ENCODE peak calls at places on chromosomes 6 and 20, in five cellular contexts. E, Z, G, I and V are unnamed samples. For H3K4me1, the result is how much of the 10 kb centered on the place peaks cover.

GRCh38 chr6:139653136-139653535 is 278.7 kb upstream of the CITED2 start:
- DNase-seq in G (no peak), I (no peak), Z (no peak), E (no peak), V (no peak)

GRCh38 chr20:46709459-46710148 is at the start of gene SLC2A10:
- DNase-seq in G (peak), Z (no peak), E (no peak), I (peak), V (no peak)

GRCh38 chr6:43856005-43856765 is 86.2 kb downstream of the VEGFA start:
- DNase-seq in I (peak), Z (peak), E (no peak), G (no peak), V (no peak)

GRCh38 chr6:119037264-119037663 is 41.2 kb downstream of the FAM184A start:
- DNase-seq in I (no peak), Z (no peak), G (no peak), E (no peak), V (no peak)

GRCh38 chr6:127494240-127494767 is 24.8 kb downstream of the MTCL3 start:
- DNase-seq in E (no peak), Z (no peak), G (no peak), I (no peak), V (no peak)

GRCh38 chr6:119902681-119903080 is 553.1 kb upstream of the MAN1A1 start:
- DNase-seq in I (no peak), E (no peak), Z (no peak), G (no peak), V (no peak)

GRCh38 chr6:133289733-133290306 is 48.7 kb downstream of the EYA4 start:
- DNase-seq in G (no peak), I (no peak), Z (no peak), E (no peak), V (no peak)

GRCh38 chr6:125230674-125231073 is 71.1 kb downstream of the HDDC2 start:
- DNase-seq in E (no peak), G (no peak), Z (no peak), I (no peak), V (no peak)

GRCh38 chr6:154865291-154865690 is 129.8 kb upstream of the TIAM2 start:
- DNase-seq in I (no peak), E (no peak), Z (no peak), G (no peak), V (no peak)

GRCh38 chr6:107264357-107264831 is 149.1 kb upstream of the BEND3 start:
- DNase-seq in Z (peak), I (no peak), G (no peak), E (peak), V (no peak)

GRCh38 chr20:18734525-18735189 is 78.9 kb upstream of the SCP2D1 start:
- DNase-seq in E (no peak), G (no peak), I (no peak), Z (peak), V (no peak)

GRCh38 chr6:127186889-127187288 is 68.4 kb downstream of the RSPO3 start:
- DNase-seq in E (peak), I (peak), Z (peak), G (no peak), V (peak)

GRCh38 chr20:46985241-46985640 is 90.6 kb downstream of the EYA2 start:
- DNase-seq in G (no peak), E (no peak), Z (peak), I (no peak), V (no peak)

GRCh38 chr20:62387219-62387913 is 463 bp downstream of the RPS21 start:
- DNase-seq in I (no peak), G (no peak), Z (no peak), E (no peak), V (no peak)

GRCh38 chr6:110620065-110620464 is 143.7 kb upstream of the SLC22A16 start:
- DNase-seq in G (no peak), I (no peak), Z (no peak), E (no peak), V (no peak)

GRCh38 chr6:83169511-83169910 is 23.6 kb downstream of the PGM3 start:
- DNase-seq in Z (no peak), G (no peak), I (no peak), E (peak), V (no peak)

GRCh38 chr6:133964052-133964451 is 11.0 kb downstream of the TBPL1 start:
- DNase-seq in E (no peak), G (no peak), I (no peak), Z (no peak), V (no peak)

GRCh38 chr6:21953831-21954801 is 342.7 kb downstream of the PRL start:
- DNase-seq in E (no peak), I (no peak), Z (no peak), G (no peak), V (no peak)
- H3K27ac ChIP-seq in E (no peak), I (peak), Z (peak), G (peak), V (peak)

GRCh38 chr6:151544453-151544852 is 50.6 kb downstream of the CCDC170 start:
- DNase-seq in G (no peak), I (no peak), Z (no peak), E (no peak), V (no peak)

GRCh38 chr6:151548201-151548600 is 54.4 kb downstream of the CCDC170 start:
- DNase-seq in I (no peak), E (no peak), Z (no peak), G (no peak), V (no peak)

GRCh38 chr6:151550618-151551017 is 56.8 kb downstream of the CCDC170 start:
- DNase-seq in Z (no peak), I (no peak), E (no peak), G (no peak), V (no peak)

GRCh38 chr6:151549790-151550189 is 56.0 kb downstream of the CCDC170 start:
- DNase-seq in I (no peak), Z (no peak), E (no peak), G (no peak), V (no peak)

GRCh38 chr6:151546941-151547659 is 53.3 kb downstream of the CCDC170 start:
- DNase-seq in Z (peak), G (no peak), E (no peak), I (no peak), V (no peak)
- TF ChIP-seq CTCF in Z (peak), G (no peak), E (peak), I (no peak), V (no peak)

DNA sequence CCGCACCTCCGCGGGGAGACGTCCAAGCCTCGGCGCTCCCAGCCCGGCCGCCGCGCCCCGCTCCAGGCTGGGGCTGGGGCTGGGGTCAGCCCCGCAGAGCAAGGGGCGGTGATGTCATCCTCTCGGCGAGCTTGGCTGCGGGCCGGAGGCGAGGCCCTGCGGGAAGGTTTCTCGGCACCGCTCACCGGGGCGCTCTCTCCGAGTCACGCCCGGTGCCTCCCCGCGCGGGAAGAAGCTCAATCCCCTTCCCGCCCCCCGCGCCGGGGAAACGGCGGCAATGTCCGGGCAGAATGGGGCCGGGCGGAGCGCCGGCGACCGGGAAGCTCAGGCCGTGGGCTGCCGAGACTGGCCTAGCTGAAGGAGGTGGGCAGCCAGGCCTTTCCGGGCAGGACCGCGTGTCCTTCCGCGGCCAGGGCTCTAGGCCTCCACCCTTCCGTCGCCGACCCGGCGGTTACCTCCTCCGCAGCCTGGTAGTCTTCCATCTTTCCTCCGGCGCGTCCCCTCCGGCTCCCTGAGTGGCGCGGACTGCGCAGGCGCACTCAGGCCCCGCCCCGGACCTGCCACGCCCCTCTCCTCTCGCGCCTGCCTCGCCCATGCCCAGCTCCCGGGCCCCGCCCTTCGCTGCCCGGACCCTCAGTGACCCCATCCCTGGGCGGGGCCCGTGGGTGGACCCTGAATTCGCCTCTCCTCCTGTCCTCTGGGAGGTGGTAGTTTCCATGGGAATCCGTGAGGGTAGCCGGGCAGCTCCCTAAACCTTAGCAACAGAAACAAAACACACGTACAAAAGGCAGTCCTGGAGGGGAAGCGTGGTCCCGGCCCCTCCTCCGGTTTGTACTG is at the start of gene DYNLT1:
- DNase-seq in G (peak), I (peak), E (peak), Z (peak), V (peak)
- H3K4me1 ChIP-seq in G (under half), I (half or more), E (under half), Z (under half), V (under half)

GRCh38 chr20:50130346-50130703 is 17.4 kb upstream of the UBE2V1 start:
- DNase-seq in G (no peak), E (no peak), Z (no peak), I (no peak), V (no peak)

GRCh38 chr20:50133474-50134217 is 19.9 kb downstream of the PEDS1 start:
- DNase-seq in E (no peak), Z (no peak), I (no peak), G (no peak), V (no peak)

GRCh38 chr20:50130995-50131394 is 18.0 kb upstream of the UBE2V1 start:
- DNase-seq in I (no peak), G (peak), Z (no peak), E (no peak), V (peak)

GRCh38 chr20:50129662-50130345 is 16.9 kb upstream of the UBE2V1 start:
- DNase-seq in G (no peak), E (no peak), Z (peak), I (no peak), V (no peak)

GRCh38 chr20:50133041-50133440 is 20.1 kb upstream of the UBE2V1 start:
- DNase-seq in Z (no peak), G (no peak), I (no peak), E (no peak), V (no peak)
- H3K27ac ChIP-seq in Z (peak), G (peak), I (no peak), E (no peak), V (no peak)

GRCh38 chr6:53682654-53683053 is 17.1 kb upstream of the KLHL31 start:
- DNase-seq in Z (no peak), E (no peak), I (no peak), G (no peak), V (no peak)

GRCh38 chr6:53680489-53680888 is 14.9 kb upstream of the KLHL31 start:
- DNase-seq in G (no peak), Z (no peak), I (no peak), E (no peak), V (no peak)

DNA sequence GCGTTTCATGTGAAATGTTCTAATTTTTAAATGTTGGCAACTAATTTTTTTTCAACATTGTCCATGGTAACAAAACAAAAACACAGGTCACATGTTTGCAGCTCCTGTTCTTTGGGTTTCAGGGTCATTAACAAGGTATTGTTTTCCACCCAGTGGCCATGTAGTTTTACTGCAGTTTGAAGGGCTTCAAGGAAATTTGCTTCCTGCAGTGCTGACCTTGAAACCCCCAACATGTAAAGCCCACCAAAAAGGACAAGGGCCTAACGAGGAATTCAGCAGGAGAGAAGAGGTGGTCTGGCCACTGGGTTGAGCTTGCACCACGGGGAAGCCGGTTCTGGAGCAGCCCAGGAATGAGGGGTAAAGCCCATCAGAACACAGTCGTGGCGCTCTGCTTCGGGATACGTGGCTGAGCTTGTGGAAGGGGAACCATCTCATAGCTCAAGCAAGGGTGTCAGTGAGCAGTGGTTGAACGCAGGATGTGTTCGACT is 13.9 kb upstream of the KLHL31 start:
- DNase-seq in I (no peak), E (peak), G (no peak), Z (peak), V (no peak)
- TF ChIP-seq CTCF in I (peak), E (peak), G (peak), Z (peak), V (no peak)

GRCh38 chr6:137711929-137712328 is 155.1 kb upstream of the TNFAIP3 start:
- DNase-seq in G (no peak), Z (no peak), I (no peak), E (no peak), V (no peak)
- H3K4me1 ChIP-seq in G (under half), Z (under half), I (under half), E (under half), V (under half)

GRCh38 chr20:31605902-31606677 is 1.0 kb downstream of the ID1 start:
- DNase-seq in I (peak), E (no peak), G (peak), Z (no peak), V (no peak)

GRCh38 chr20:31606678-31606927 is 1.5 kb downstream of the ID1 start:
- DNase-seq in G (no peak), Z (no peak), I (no peak), E (no peak), V (no peak)

GRCh38 chr20:31608256-31608980 is 3.3 kb downstream of the ID1 start:
- DNase-seq in Z (peak), E (no peak), I (peak), G (peak), V (no peak)

GRCh38 chr20:31606928-31607639 is 2.0 kb downstream of the ID1 start:
- DNase-seq in E (peak), I (peak), G (no peak), Z (peak), V (no peak)

DNA sequence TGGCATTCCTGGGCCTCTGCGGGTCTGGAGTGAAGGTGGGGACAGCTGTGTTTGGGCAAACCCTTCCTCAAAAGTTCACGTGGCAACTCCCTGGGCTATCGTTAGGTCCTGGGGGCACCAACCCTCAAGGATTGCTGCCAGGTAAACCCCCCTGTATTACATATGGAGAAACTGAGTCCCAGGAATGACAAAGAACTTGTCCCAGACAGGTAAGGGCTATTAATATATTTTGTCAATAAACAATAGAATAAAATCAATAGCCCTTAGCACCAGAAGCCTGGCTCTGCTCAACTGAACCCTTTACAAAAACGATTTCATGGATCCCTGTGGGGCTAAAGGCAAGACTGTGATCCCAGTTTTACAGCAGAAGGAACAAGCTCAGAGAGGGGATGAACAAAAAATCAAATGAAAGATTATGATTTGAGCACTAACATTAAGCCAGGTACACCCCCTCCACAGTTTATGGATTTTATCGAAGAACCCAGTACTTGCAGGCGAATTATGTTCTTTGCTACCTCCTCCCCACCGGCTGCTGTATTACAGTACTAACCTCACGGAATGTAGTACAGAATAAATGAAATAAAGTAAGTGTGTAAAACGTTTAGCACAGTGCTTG is 2.7 kb downstream of the ID1 start:
- DNase-seq in I (no peak), Z (no peak), E (no peak), G (no peak), V (no peak)
- H3K27ac ChIP-seq in I (peak), Z (peak), E (no peak), G (peak), V (peak)

GRCh38 chr6:105793132-105793531 is 293.0 kb upstream of the PRDM1 start:
- DNase-seq in I (no peak), G (no peak), E (no peak), Z (peak), V (no peak)
- TF ChIP-seq CTCF in I (peak), G (no peak), E (no peak), Z (no peak), V (no peak)

GRCh38 chr6:7144810-7145209 is 37.0 kb downstream of the RREB1 start:
- DNase-seq in I (no peak), G (no peak), E (no peak), Z (no peak), V (no peak)
- H3K4me1 ChIP-seq in I (half or more), G (under half), E (half or more), Z (half or more), V (under half)

DNA sequence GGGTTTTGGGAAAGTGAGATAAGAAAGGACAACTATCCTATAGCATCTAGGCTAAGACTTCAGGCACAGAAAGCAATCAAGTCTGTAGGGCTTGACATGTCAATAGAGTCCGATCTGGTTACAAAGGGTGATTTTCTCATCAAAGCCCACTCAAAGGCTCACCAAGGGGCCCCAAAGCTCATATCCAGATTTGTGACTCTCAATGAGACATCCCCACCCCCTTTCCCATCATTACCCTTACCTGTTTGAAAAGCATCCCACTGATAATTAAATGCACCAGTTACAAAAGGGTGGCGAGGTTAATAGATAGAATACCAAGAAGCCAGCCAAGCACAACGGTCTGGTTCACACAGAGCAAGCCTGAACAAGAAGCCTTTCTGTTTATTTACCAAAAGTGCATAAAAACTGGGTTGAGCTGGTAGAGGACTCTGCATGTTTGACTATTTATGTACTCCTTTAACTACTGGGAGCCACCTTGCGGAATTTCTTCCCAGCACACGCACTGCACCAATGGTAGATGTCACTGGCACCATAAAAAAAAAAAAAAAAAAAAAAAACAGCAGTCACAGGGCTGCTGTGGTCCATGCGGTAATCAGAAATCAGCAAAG is 6.1 kb downstream of the JAG1 start:
- DNase-seq in Z (no peak), G (no peak), I (no peak), E (no peak), V (no peak)
- H3K27ac ChIP-seq in Z (peak), G (peak), I (peak), E (no peak), V (peak)